ENCODE peak calls at places on chromosomes 6 and 20, in nine cellular contexts. One of them, this sample, is unnamed.

GRCh38 chr6:37513155-37513554 is 13.5 kb upstream of the CCDC167 start:
- DNase-seq in OCI-LY7: no peak
- DNase-seq in AG04449: no peak
- DNase-seq in H7: peak; percentile 60
- DNase-seq in neural progenitor cell: no peak
- DNase-seq in astrocyte of the spinal cord: no peak
- DNase-seq in cardiac fibroblast: no peak
- DNase-seq in lower lobe of right lung: no peak
- DNase-seq in left lung: no peak
- DNase-seq in this sample: no peak

GRCh38 chr6:129661478-129662405 is 48.2 kb downstream of the ARHGAP18 start:
- DNase-seq in OCI-LY7: no peak
- DNase-seq in AG04449: no peak
- DNase-seq in H7: no peak
- DNase-seq in neural progenitor cell: no peak
- DNase-seq in astrocyte of the spinal cord: no peak
- DNase-seq in cardiac fibroblast: no peak
- DNase-seq in lower lobe of right lung: no peak
- DNase-seq in left lung: no peak
- DNase-seq in this sample: peak; percentile 28

GRCh38 chr6:122128445-122128844 is 271.0 kb upstream of the HSF2 start:
- DNase-seq in OCI-LY7: no peak
- DNase-seq in AG04449: no peak
- DNase-seq in H7: no peak
- DNase-seq in neural progenitor cell: no peak
- DNase-seq in astrocyte of the spinal cord: no peak
- DNase-seq in cardiac fibroblast: no peak
- DNase-seq in lower lobe of right lung: no peak
- DNase-seq in left lung: no peak
- DNase-seq in this sample: no peak

GRCh38 chr20:22768779-22769178 is 184.4 kb upstream of the FOXA2 start:
- DNase-seq in OCI-LY7: no peak
- DNase-seq in AG04449: no peak
- DNase-seq in H7: no peak
- DNase-seq in neural progenitor cell: peak; percentile 30
- DNase-seq in astrocyte of the spinal cord: no peak
- DNase-seq in cardiac fibroblast: peak; percentile 59
- DNase-seq in lower lobe of right lung: no peak
- DNase-seq in left lung: no peak
- DNase-seq in this sample: no peak

GRCh38 chr6:133435065-133435728 is 194.0 kb downstream of the EYA4 start:
- DNase-seq in OCI-LY7: no peak
- DNase-seq in AG04449: no peak
- DNase-seq in H7: no peak
- DNase-seq in neural progenitor cell: no peak
- DNase-seq in astrocyte of the spinal cord: no peak
- DNase-seq in cardiac fibroblast: no peak
- DNase-seq in lower lobe of right lung: no peak
- DNase-seq in left lung: peak; percentile 15
- DNase-seq in this sample: no peak

GRCh38 chr20:58328836-58329235 is 19.3 kb downstream of the RAB22A start:
- DNase-seq in OCI-LY7: no peak
- DNase-seq in AG04449: no peak
- DNase-seq in H7: no peak
- DNase-seq in neural progenitor cell: no peak
- DNase-seq in astrocyte of the spinal cord: no peak
- DNase-seq in cardiac fibroblast: no peak
- DNase-seq in lower lobe of right lung: no peak
- DNase-seq in left lung: no peak
- DNase-seq in this sample: no peak

GRCh38 chr6:27814665-27815424 is 97.4 kb downstream of the OR2B2 start:
- DNase-seq in OCI-LY7: peak; percentile 96
- DNase-seq in AG04449: peak; percentile 76
- DNase-seq in H7: peak; percentile 84
- DNase-seq in neural progenitor cell: peak; percentile 88
- DNase-seq in astrocyte of the spinal cord: peak; percentile 97
- DNase-seq in cardiac fibroblast: peak; percentile 99
- DNase-seq in lower lobe of right lung: no peak
- DNase-seq in left lung: no peak
- DNase-seq in this sample: peak; percentile 97

GRCh38 chr6:77456531-77457248 is 6.6 kb downstream of the HTR1B start:
- DNase-seq in OCI-LY7: no peak
- DNase-seq in AG04449: peak; percentile 99
- DNase-seq in H7: no peak
- DNase-seq in neural progenitor cell: no peak
- DNase-seq in astrocyte of the spinal cord: peak; percentile 99
- DNase-seq in cardiac fibroblast: peak; percentile 99
- DNase-seq in lower lobe of right lung: no peak
- DNase-seq in left lung: no peak
- DNase-seq in this sample: no peak

GRCh38 chr20:43975096-43975768 is 60.6 kb downstream of the TOX2 start:
- DNase-seq in OCI-LY7: no peak
- DNase-seq in AG04449: peak; percentile 53
- DNase-seq in H7: no peak
- DNase-seq in neural progenitor cell: no peak
- DNase-seq in astrocyte of the spinal cord: peak; percentile 85
- DNase-seq in cardiac fibroblast: peak; percentile 94
- DNase-seq in lower lobe of right lung: no peak
- DNase-seq in left lung: no peak
- DNase-seq in this sample: no peak

GRCh38 chr20:38109025-38109541 is 56.0 kb downstream of the TGM2 start:
- DNase-seq in OCI-LY7: no peak
- DNase-seq in AG04449: no peak
- DNase-seq in H7: no peak
- DNase-seq in neural progenitor cell: no peak
- DNase-seq in astrocyte of the spinal cord: peak; percentile 52
- DNase-seq in cardiac fibroblast: peak; percentile 60
- DNase-seq in lower lobe of right lung: no peak
- DNase-seq in left lung: no peak
- DNase-seq in this sample: no peak

GRCh38 chr6:157527471-157527907 is 146.5 kb downstream of the ZDHHC14 start:
- DNase-seq in OCI-LY7: peak; percentile 14
- DNase-seq in AG04449: no peak
- DNase-seq in H7: no peak
- DNase-seq in neural progenitor cell: no peak
- DNase-seq in astrocyte of the spinal cord: peak; percentile 35
- DNase-seq in cardiac fibroblast: peak; percentile 31
- DNase-seq in lower lobe of right lung: no peak
- DNase-seq in left lung: no peak
- DNase-seq in this sample: no peak

GRCh38 chr6:119493980-119494379 is 144.4 kb upstream of the MAN1A1 start:
- DNase-seq in OCI-LY7: no peak
- DNase-seq in AG04449: no peak
- DNase-seq in H7: no peak
- DNase-seq in neural progenitor cell: no peak
- DNase-seq in astrocyte of the spinal cord: no peak
- DNase-seq in cardiac fibroblast: no peak
- DNase-seq in lower lobe of right lung: no peak
- DNase-seq in left lung: no peak
- DNase-seq in this sample: no peak

GRCh38 chr6:136210450-136211165 is 39.5 kb downstream of the MTFR2 start:
- DNase-seq in OCI-LY7: no peak
- DNase-seq in AG04449: no peak
- DNase-seq in H7: no peak
- DNase-seq in neural progenitor cell: no peak
- DNase-seq in astrocyte of the spinal cord: no peak
- DNase-seq in cardiac fibroblast: no peak
- DNase-seq in lower lobe of right lung: no peak
- DNase-seq in left lung: no peak
- DNase-seq in this sample: no peak

GRCh38 chr6:149055195-149055899 is 262.2 kb upstream of the TAB2 start:
- DNase-seq in OCI-LY7: no peak
- DNase-seq in AG04449: no peak
- DNase-seq in H7: no peak
- DNase-seq in neural progenitor cell: no peak
- DNase-seq in astrocyte of the spinal cord: no peak
- DNase-seq in cardiac fibroblast: no peak
- DNase-seq in lower lobe of right lung: no peak
- DNase-seq in left lung: no peak
- DNase-seq in this sample: no peak

GRCh38 chr6:80543598-80544181 is 437.2 kb downstream of the BCKDHB start:
- DNase-seq in OCI-LY7: no peak
- DNase-seq in AG04449: no peak
- DNase-seq in H7: no peak
- DNase-seq in neural progenitor cell: no peak
- DNase-seq in astrocyte of the spinal cord: peak; percentile 73
- DNase-seq in cardiac fibroblast: peak; percentile 91
- DNase-seq in lower lobe of right lung: no peak
- DNase-seq in left lung: no peak
- DNase-seq in this sample: no peak

DNA sequence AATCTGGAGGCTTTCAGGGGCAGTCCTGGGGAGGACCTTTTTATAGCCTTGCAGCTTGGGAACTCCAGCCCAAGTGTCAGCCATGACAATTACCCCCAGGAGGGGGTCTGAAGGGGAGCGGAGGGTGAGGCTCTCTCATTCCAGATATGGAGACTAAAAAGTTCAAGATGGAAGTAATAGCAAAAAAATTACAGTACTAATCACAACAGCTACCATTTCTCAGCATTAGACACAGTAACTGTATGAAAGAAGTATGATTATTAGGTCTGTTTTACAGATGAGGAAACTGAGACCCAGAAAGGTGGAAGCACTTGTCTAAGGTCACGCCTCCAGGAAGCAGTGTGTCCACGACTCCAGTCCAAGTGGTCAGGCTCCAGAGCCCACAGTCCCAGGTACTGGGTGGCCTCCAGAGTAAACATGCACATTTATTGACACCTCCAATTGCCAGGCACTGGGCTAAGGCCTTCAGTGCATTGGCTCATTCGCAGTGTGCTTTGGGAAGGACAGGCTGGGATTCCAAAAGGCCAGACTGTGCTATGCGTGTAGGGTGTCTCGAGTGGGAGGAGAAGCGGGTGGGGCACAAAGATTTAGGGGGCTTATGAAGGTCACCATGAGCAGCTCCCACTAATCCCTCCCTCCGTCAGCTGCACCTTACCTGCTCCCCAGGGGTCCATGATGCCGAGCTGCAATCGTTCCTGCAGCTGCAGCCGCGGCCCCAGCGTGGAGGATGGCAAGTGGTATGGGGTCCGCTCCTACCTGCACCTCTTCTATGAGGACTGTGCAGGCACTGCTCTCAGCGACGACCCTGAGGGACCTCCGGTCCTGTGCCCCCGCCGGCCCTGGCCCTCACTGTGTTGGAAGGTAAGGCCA is 2.3 kb downstream of the NRSN2 start:
- DNase-seq in OCI-LY7: no peak
- DNase-seq in AG04449: no peak
- DNase-seq in H7: no peak
- DNase-seq in neural progenitor cell: no peak
- DNase-seq in astrocyte of the spinal cord: no peak
- DNase-seq in cardiac fibroblast: no peak
- DNase-seq in lower lobe of right lung: no peak
- DNase-seq in left lung: no peak
- DNase-seq in this sample: no peak
- H3K4me3 ChIP-seq in OCI-LY7: no peak overlapping the region
- H3K4me3 ChIP-seq in AG04449: no peak overlapping the region
- H3K4me3 ChIP-seq in H7: no peak overlapping the region
- H3K4me3 ChIP-seq in neural progenitor cell: no peak overlapping the region
- H3K4me3 ChIP-seq in astrocyte of the spinal cord: no peak overlapping the region
- H3K4me3 ChIP-seq in cardiac fibroblast: no peak overlapping the region
- H3K4me3 ChIP-seq in lower lobe of right lung: no peak overlapping the region
- H3K4me3 ChIP-seq in left lung: no peak overlapping the region
- H3K4me3 ChIP-seq in this sample: no peak overlapping the region

DNA sequence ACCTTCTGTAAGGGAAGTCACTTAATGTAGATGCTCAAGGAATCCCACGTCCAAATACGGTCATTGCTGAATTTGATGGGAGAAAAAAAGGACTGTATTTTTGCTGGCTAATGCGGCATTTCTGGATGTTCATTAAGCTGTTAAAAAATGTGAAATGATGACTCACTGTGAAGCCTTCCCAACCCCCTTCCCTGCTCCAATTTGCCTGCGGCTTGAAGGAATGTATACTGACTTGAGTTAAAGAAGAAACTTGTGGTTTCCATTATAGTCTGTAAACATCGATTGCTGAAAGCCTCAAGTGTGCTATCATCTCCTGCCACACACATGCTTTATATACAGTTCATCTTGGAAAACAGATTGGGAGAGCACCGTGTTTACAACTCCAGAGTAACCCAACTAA is 249.1 kb upstream of the JAG1 start:
- DNase-seq in OCI-LY7: no peak
- DNase-seq in AG04449: peak; percentile 84
- DNase-seq in H7: no peak
- DNase-seq in neural progenitor cell: no peak
- DNase-seq in astrocyte of the spinal cord: peak; percentile 92
- DNase-seq in cardiac fibroblast: peak; percentile 89
- DNase-seq in lower lobe of right lung: no peak
- DNase-seq in left lung: no peak
- DNase-seq in this sample: no peak
- H3K4me3 ChIP-seq in OCI-LY7: no peak overlapping the region
- H3K4me3 ChIP-seq in AG04449: no peak overlapping the region
- H3K4me3 ChIP-seq in H7: no peak overlapping the region
- H3K4me3 ChIP-seq in neural progenitor cell: no peak overlapping the region
- H3K4me3 ChIP-seq in astrocyte of the spinal cord: no peak overlapping the region
- H3K4me3 ChIP-seq in cardiac fibroblast: no peak overlapping the region
- H3K4me3 ChIP-seq in lower lobe of right lung: no peak overlapping the region
- H3K4me3 ChIP-seq in left lung: no peak overlapping the region
- H3K4me3 ChIP-seq in this sample: no peak overlapping the region

DNA sequence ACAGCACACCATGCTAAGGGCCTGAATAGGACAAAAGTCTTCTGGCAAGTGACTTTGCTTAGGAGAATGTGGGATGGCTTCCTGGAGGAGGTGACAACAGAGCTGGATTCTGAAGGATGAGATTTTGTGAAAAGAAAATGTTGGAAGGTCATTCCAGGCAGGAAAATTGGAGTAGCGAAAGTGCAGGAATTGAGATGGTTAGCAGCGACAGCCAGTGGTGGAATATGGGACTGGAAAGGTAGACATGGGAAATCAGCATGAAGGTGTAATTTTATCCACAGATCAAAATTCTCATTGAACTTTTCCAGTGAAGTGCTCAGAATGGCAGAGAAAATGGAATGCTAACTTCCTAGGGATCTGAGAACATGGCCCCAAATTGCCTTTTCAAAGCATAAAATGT is 5.7 kb upstream of the BACH2 start:
- DNase-seq in OCI-LY7: no peak
- DNase-seq in AG04449: no peak
- DNase-seq in H7: no peak
- DNase-seq in neural progenitor cell: no peak
- DNase-seq in astrocyte of the spinal cord: no peak
- DNase-seq in cardiac fibroblast: no peak
- DNase-seq in lower lobe of right lung: no peak
- DNase-seq in left lung: no peak
- DNase-seq in this sample: no peak
- H3K4me3 ChIP-seq in OCI-LY7: no peak overlapping the region
- H3K4me3 ChIP-seq in AG04449: no peak overlapping the region
- H3K4me3 ChIP-seq in H7: no peak overlapping the region
- H3K4me3 ChIP-seq in neural progenitor cell: no peak overlapping the region
- H3K4me3 ChIP-seq in astrocyte of the spinal cord: no peak overlapping the region
- H3K4me3 ChIP-seq in cardiac fibroblast: no peak overlapping the region
- H3K4me3 ChIP-seq in lower lobe of right lung: no peak overlapping the region
- H3K4me3 ChIP-seq in left lung: no peak overlapping the region
- H3K4me3 ChIP-seq in this sample: no peak overlapping the region

GRCh38 chr6:29045075-29045474 is at the start of gene OR2W1:
- DNase-seq in OCI-LY7: no peak
- DNase-seq in AG04449: no peak
- DNase-seq in H7: no peak
- DNase-seq in neural progenitor cell: no peak
- DNase-seq in astrocyte of the spinal cord: no peak
- DNase-seq in cardiac fibroblast: no peak
- DNase-seq in lower lobe of right lung: no peak
- DNase-seq in left lung: no peak
- DNase-seq in this sample: no peak
- H3K4me3 ChIP-seq in OCI-LY7: no peak within 1 kb of the TSS
- H3K4me3 ChIP-seq in AG04449: no peak within 1 kb of the TSS
- H3K4me3 ChIP-seq in H7: no peak within 1 kb of the TSS
- H3K4me3 ChIP-seq in neural progenitor cell: no peak within 1 kb of the TSS
- H3K4me3 ChIP-seq in astrocyte of the spinal cord: no peak within 1 kb of the TSS
- H3K4me3 ChIP-seq in cardiac fibroblast: no peak within 1 kb of the TSS
- H3K4me3 ChIP-seq in lower lobe of right lung: no peak within 1 kb of the TSS
- H3K4me3 ChIP-seq in left lung: no peak within 1 kb of the TSS
- H3K4me3 ChIP-seq in this sample: no peak within 1 kb of the TSS

This sample was measured in Jurkat, Clone E6-1.